ENCODE peak calls at places on chromosomes 11 and 22, in eight cellular contexts. B, H, A, F, M, U, Y and X are unnamed samples.
A peak's percentile ranks its signal among the peaks of the same experiment; 100 is the strongest.

GRCh38 chr11:10287766-10288165 is 6.3 kb downstream of the SBF2 start:
- DNase-seq in A (no peak), Y (no peak), F (no peak), U (no peak), B (no peak), M (no peak), H (no peak), X (no peak)

GRCh38 chr22:29907753-29908515 is 25.0 kb downstream of the MTMR3 start:
- DNase-seq in Y (peak; percentile 71), F (peak; percentile 69), A (no peak), U (no peak), M (no peak), B (no peak), H (peak; percentile 98), X (no peak)

GRCh38 chr22:49257551-49257951 is 570.1 kb downstream of the BRD1 start:
- DNase-seq in Y (no peak), B (no peak), H (no peak), U (no peak), F (no peak), A (peak; percentile 17), M (no peak), X (no peak)

GRCh38 chr22:35913925-35914324 is 114.7 kb downstream of the RBFOX2 start:
- DNase-seq in H (no peak), M (no peak), A (no peak), U (no peak), F (no peak), B (no peak), Y (no peak), X (no peak)

GRCh38 chr22:19358195-19358594 is 66.7 kb upstream of the CLTCL1 start:
- DNase-seq in B (no peak), Y (no peak), F (no peak), A (no peak), M (no peak), H (no peak), U (no peak), X (no peak)

GRCh38 chr22:47112994-47113879 is 350.8 kb downstream of the TBC1D22A start:
- DNase-seq in F (no peak), Y (no peak), U (no peak), A (no peak), H (no peak), M (no peak), B (no peak), X (no peak)

GRCh38 chr11:111454561-111455192 is 57.5 kb downstream of the BTG4 start:
- DNase-seq in B (no peak), Y (peak; percentile 72), U (peak; percentile 79), A (peak; percentile 84), M (peak; percentile 25), F (peak; percentile 70), H (peak; percentile 63), X (peak; percentile 44)

GRCh38 chr11:103222801-103223200 is 113.6 kb downstream of the DYNC2H1 start:
- DNase-seq in Y (no peak), H (no peak), F (no peak), M (no peak), U (no peak), A (no peak), B (no peak), X (no peak)

GRCh38 chr22:47124451-47124881 is 362.0 kb downstream of the TBC1D22A start:
- DNase-seq in B (no peak), U (no peak), F (no peak), M (no peak), A (no peak), H (no peak), Y (no peak), X (no peak)

GRCh38 chr22:46033256-46034200 is 56.6 kb upstream of the WNT7B start:
- DNase-seq in Y (no peak), U (no peak), F (no peak), B (no peak), M (no peak), A (no peak), H (no peak), X (no peak)

GRCh38 chr11:394034-394857 is at the start of gene PKP3:
- DNase-seq in U (no peak), Y (no peak), B (no peak), M (no peak), A (peak; percentile 88), F (no peak), H (peak; percentile 94), X (peak; percentile 61)

GRCh38 chr22:49433717-49434611 is 393.7 kb downstream of the BRD1 start:
- DNase-seq in Y (no peak), B (no peak), U (no peak), F (peak; percentile 33), A (peak; percentile 71), H (no peak), M (no peak), X (no peak)

GRCh38 chr22:47299211-47299878 is 536.9 kb downstream of the TBC1D22A start:
- DNase-seq in B (no peak), A (no peak), H (no peak), U (no peak), Y (no peak), F (no peak), M (no peak), X (no peak)

GRCh38 chr11:72609451-72609850 is 64.8 kb downstream of the PDE2A start:
- DNase-seq in Y (no peak), B (no peak), M (no peak), A (no peak), U (no peak), H (peak; percentile 26), F (no peak), X (no peak)

GRCh38 chr22:19115628-19116027 is 6.6 kb downstream of the DGCR2 start:
- DNase-seq in Y (peak; percentile 25), B (no peak), A (no peak), F (peak; percentile 26), M (no peak), U (no peak), H (no peak), X (no peak)

GRCh38 chr22:25386538-25386884 is 167.1 kb downstream of the CRYBB2 start:
- DNase-seq in F (no peak), A (no peak), U (no peak), Y (no peak), M (no peak), H (no peak), B (no peak), X (no peak)

GRCh38 chr22:32818446-32819115 is 17.1 kb downstream of the TIMP3 start:
- DNase-seq in B (no peak), M (no peak), F (no peak), U (no peak), H (no peak), A (no peak), Y (peak; percentile 75), X (no peak)

GRCh38 chr11:104522650-104523049 is 358.7 kb upstream of the PDGFD start:
- DNase-seq in H (no peak), F (no peak), Y (no peak), A (no peak), M (no peak), B (no peak), U (no peak), X (no peak)

GRCh38 chr22:36386351-36386899 is 1.3 kb downstream of the MYH9 start:
- DNase-seq in F (peak; percentile 68), A (no peak), H (no peak), M (peak; percentile 23), U (peak; percentile 60), Y (no peak), B (no peak), X (no peak)

GRCh38 chr11:115238086-115238485 is 266.1 kb downstream of the CADM1 start:
- DNase-seq in B (no peak), Y (no peak), A (no peak), F (no peak), U (no peak), M (no peak), H (no peak), X (no peak)

GRCh38 chr11:115237578-115237977 is 266.6 kb downstream of the CADM1 start:
- DNase-seq in F (no peak), U (no peak), Y (no peak), M (no peak), A (no peak), B (no peak), H (no peak), X (no peak)

GRCh38 chr11:115234794-115235193 is 269.4 kb downstream of the CADM1 start:
- DNase-seq in B (no peak), U (no peak), A (no peak), F (no peak), Y (no peak), M (no peak), H (no peak), X (no peak)

GRCh38 chr11:115241899-115242298 is 262.3 kb downstream of the CADM1 start:
- DNase-seq in H (no peak), A (no peak), B (no peak), F (no peak), Y (no peak), M (no peak), U (no peak), X (no peak)

GRCh38 chr11:115238802-115239201 is 265.4 kb downstream of the CADM1 start:
- DNase-seq in Y (no peak), M (no peak), B (no peak), F (no peak), A (no peak), U (no peak), H (peak; percentile 39), X (no peak)
- TF ChIP-seq CTCF in Y (no peak), M (no peak), B (no peak), F (no peak), A (peak; percentile 57), U (no peak), H (no peak), X (no peak)

DNA sequence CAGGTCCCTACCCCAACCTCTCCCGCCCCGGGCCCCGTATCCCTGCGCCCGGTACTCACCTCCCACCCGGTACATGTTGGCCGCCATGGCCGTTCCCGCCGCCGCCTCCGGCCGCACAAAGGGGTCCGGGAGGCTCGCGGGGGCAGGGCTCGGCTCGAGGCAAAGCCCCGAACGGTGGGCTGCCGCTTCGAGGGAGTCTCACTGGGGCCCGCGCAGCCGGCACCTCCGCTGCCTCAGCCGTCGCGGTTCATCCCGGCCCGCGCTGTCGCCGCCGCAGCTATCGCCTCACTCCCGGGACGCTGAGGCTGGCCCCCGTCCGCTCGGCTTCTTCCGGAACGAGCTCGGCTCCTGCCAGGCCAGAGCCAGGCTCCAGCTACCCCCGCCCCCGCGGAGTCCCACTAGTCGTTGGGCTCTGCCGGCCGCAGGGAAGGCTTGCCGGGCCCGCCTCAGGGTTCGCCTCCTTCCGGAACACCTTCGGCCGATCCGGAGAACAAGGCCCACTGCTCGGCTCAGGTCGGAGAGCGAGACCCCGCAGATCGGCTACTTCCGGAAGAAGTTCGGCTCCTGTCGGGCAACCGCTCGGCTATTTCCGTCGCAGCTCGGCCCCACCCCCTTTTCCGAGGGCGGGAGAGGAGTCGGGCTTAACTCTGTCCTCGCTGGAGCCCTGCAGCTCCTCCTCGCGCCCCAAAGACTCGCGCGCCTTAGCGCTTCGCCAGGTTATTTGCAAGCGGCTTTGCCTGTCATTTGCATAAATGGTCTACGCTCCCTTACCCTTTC is at the start of gene MTA2:
- DNase-seq in B (peak; percentile 92), F (peak; percentile 99), A (peak; percentile 99), M (peak; percentile 99), H (peak; percentile 98), Y (peak; percentile 99), U (peak; percentile 99), X (peak; percentile 99)
- TF ChIP-seq CTCF in B (peak; percentile 23), F (no peak), A (no peak), M (no peak), H (no peak), Y (no peak), U (no peak), X (no peak)

GRCh38 chr11:61769169-61769920 is 16.9 kb downstream of the MYRF start:
- DNase-seq in M (no peak), F (no peak), U (peak; percentile 48), Y (peak; percentile 71), B (no peak), A (no peak), H (no peak), X (peak; percentile 41)
- TF ChIP-seq CTCF in M (no peak), F (peak; percentile 7), U (peak; percentile 50), Y (peak; percentile 56), B (no peak), A (peak; percentile 60), H (no peak), X (peak; percentile 70)

GRCh38 chr11:125257185-125257584 is 92.6 kb downstream of the PKNOX2 start:
- DNase-seq in Y (no peak), U (no peak), A (peak; percentile 73), M (no peak), H (no peak), F (no peak), B (no peak), X (no peak)
- TF ChIP-seq CTCF in Y (peak; percentile 31), U (peak; percentile 24), A (peak; percentile 67), M (no peak), H (no peak), F (no peak), B (no peak), X (peak; percentile 48)